ENCODE peak calls at places on chromosomes 7 and 10, in ten cellular contexts. L is left cardiac atrium; W is A549; Z is activated CD4-positive, alpha-beta memory T cell treated with anti-CD3 and anti-CD28 coated beads for 36 hours; R is AG08395; U is DMS 273 treated with DMSO at 0.1 percent for 48 hours; D is activated gamma-delta T cell treated with Interleukin-2 at 50 U/mL for 16 hours; B is cerebellar cortex; O is T-helper 9 cell; A is NCI-H2081. Y is an unnamed sample.

GRCh38 chr10:61890881-61891409 is 10.6 kb upstream of the ARID5B start:
- DNase-seq in L (no peak), W (no peak), Z (no peak), R (no peak), U (no peak), D (no peak), B (no peak), O (no peak), A (no peak), Y (no peak)

GRCh38 chr10:120017731-120018130 is 125.2 kb downstream of the SEC23IP start:
- DNase-seq in L (no peak), W (no peak), Z (no peak), R (no peak), U (no peak), D (no peak), B (no peak), O (no peak), A (no peak), Y (no peak)

GRCh38 chr7:20776942-20777341 is 9.7 kb downstream of the SP8 start:
- DNase-seq in L (no peak), W (no peak), Z (no peak), R (no peak), U (no peak), D (no peak), B (no peak), O (no peak), A (no peak), Y (no peak)

GRCh38 chr7:100465702-100466311 is 1.7 kb upstream of the SPACDR start:
- DNase-seq in L (peak), W (peak), Z (no peak), R (peak), U (peak), D (no peak), B (peak), O (no peak), A (peak), Y (no peak)

GRCh38 chr7:111292026-111292430 is 201.1 kb downstream of the LRRN3 start:
- DNase-seq in L (no peak), W (no peak), Z (no peak), R (peak), U (no peak), D (no peak), B (peak), O (no peak), A (peak), Y (no peak)

GRCh38 chr7:15495170-15495569 is 66.6 kb downstream of the AGMO start:
- DNase-seq in L (no peak), W (no peak), Z (no peak), R (no peak), U (no peak), D (no peak), B (no peak), O (no peak), A (no peak), Y (no peak)

GRCh38 chr7:70681847-70682350 is 450.0 kb upstream of the GALNT17 start:
- DNase-seq in L (no peak), W (no peak), Z (peak), R (peak), U (peak), D (no peak), B (no peak), O (no peak), A (no peak), Y (peak)

GRCh38 chr10:113084031-113084430 is 134.0 kb downstream of the TCF7L2 start:
- DNase-seq in L (no peak), W (no peak), Z (no peak), R (no peak), U (no peak), D (no peak), B (no peak), O (no peak), A (no peak), Y (no peak)

GRCh38 chr7:105699568-105700236 is 118.4 kb upstream of the EFCAB10 start:
- DNase-seq in L (no peak), W (no peak), Z (no peak), R (no peak), U (no peak), D (no peak), B (no peak), O (no peak), A (no peak), Y (no peak)

GRCh38 chr10:119786117-119786769 is 60.4 kb downstream of the INPP5F start:
- DNase-seq in L (no peak), W (no peak), Z (no peak), R (no peak), U (no peak), D (no peak), B (no peak), O (no peak), A (no peak), Y (no peak)

GRCh38 chr10:70541738-70542564 is 60.6 kb downstream of the PRF1 start:
- DNase-seq in L (no peak), W (no peak), Z (no peak), R (no peak), U (no peak), D (no peak), B (no peak), O (no peak), A (no peak), Y (no peak)

GRCh38 chr10:88932539-88933256 is 19.9 kb downstream of the ACTA2 start:
- DNase-seq in L (peak), W (peak), Z (peak), R (peak), U (peak), D (peak), B (peak), O (no peak), A (peak), Y (peak)

GRCh38 chr7:26459794-26460193 is 168.1 kb downstream of the SNX10 start:
- DNase-seq in L (no peak), W (no peak), Z (no peak), R (no peak), U (no peak), D (no peak), B (no peak), O (no peak), A (no peak), Y (no peak)

GRCh38 chr10:95793401-95794045 is 37.6 kb downstream of the ENTPD1 start:
- DNase-seq in L (no peak), W (no peak), Z (peak), R (no peak), U (no peak), D (no peak), B (no peak), O (no peak), A (no peak), Y (no peak)

GRCh38 chr10:74103560-74104248 is 46.9 kb downstream of the AP3M1 start:
- DNase-seq in L (no peak), W (peak), Z (no peak), R (peak), U (no peak), D (no peak), B (peak), O (no peak), A (peak), Y (no peak)

GRCh38 chr7:133755922-133756321 is 371.2 kb upstream of the LRGUK start:
- DNase-seq in L (no peak), W (no peak), Z (no peak), R (no peak), U (no peak), D (no peak), B (no peak), O (no peak), A (no peak), Y (no peak)

GRCh38 chr10:108597031-108597430 is 1326.3 kb downstream of the XPNPEP1 start:
- DNase-seq in L (no peak), W (no peak), Z (no peak), R (peak), U (no peak), D (no peak), B (no peak), O (no peak), A (no peak), Y (no peak)

GRCh38 chr10:32982293-32982709 is 24.3 kb upstream of the ITGB1 start:
- DNase-seq in L (no peak), W (peak), Z (no peak), R (no peak), U (no peak), D (no peak), B (no peak), O (no peak), A (no peak), Y (no peak)

GRCh38 chr7:37916017-37916672 is 472 bp downstream of the SFRP4 start:
- DNase-seq in L (peak), W (peak), Z (no peak), R (no peak), U (no peak), D (no peak), B (no peak), O (no peak), A (peak), Y (peak)

GRCh38 chr10:104309980-104310978 is 28.0 kb downstream of the ITPRIP start:
- DNase-seq in L (peak), W (no peak), Z (no peak), R (peak), U (no peak), D (no peak), B (no peak), O (no peak), A (no peak), Y (no peak)

GRCh38 chr7:15602236-15602635 is 40.4 kb upstream of the AGMO start:
- DNase-seq in L (no peak), W (no peak), Z (no peak), R (no peak), U (peak), D (no peak), B (peak), O (no peak), A (no peak), Y (no peak)

GRCh38 chr7:40437498-40437897 is 302.7 kb downstream of the SUGCT start:
- DNase-seq in L (no peak), W (peak), Z (no peak), R (peak), U (peak), D (no peak), B (peak), O (no peak), A (no peak), Y (no peak)

GRCh38 chr7:101635484-101635883 is 6.4 kb upstream of the MYL10 start:
- DNase-seq in L (no peak), W (no peak), Z (no peak), R (no peak), U (no peak), D (no peak), B (no peak), O (no peak), A (no peak), Y (no peak)

GRCh38 chr10:65340340-65340739 is 1585.5 kb upstream of the LRRTM3 start:
- DNase-seq in L (no peak), W (no peak), Z (no peak), R (no peak), U (no peak), D (no peak), B (no peak), O (no peak), A (no peak), Y (no peak)

GRCh38 chr10:96671207-96671890 is 49.0 kb downstream of the PIK3AP1 start:
- DNase-seq in L (no peak), W (no peak), Z (no peak), R (no peak), U (no peak), D (no peak), B (no peak), O (no peak), A (no peak), Y (no peak)

GRCh38 chr10:69684020-69684980 is 54.3 kb downstream of the FAM241B start:
- DNase-seq in L (peak), W (no peak), Z (no peak), R (peak), U (no peak), D (no peak), B (no peak), O (no peak), A (no peak), Y (no peak)

GRCh38 chr7:66246549-66247171 is 41.5 kb downstream of the TPST1 start:
- DNase-seq in L (no peak), W (no peak), Z (no peak), R (no peak), U (no peak), D (no peak), B (no peak), O (no peak), A (no peak), Y (no peak)